ENCODE peak calls at places on chromosomes 12 and 14, in six cellular contexts. One of them, this sample, is unnamed. For H3K4me1 and H3K9me3, the result is how much of the 10 kb centered on the place peaks cover.

GRCh38 chr12:88417531-88417930 is 162.7 kb downstream of the KITLG start:
- DNase-seq in lung: no peak
- DNase-seq in cardiac muscle cell: no peak
- DNase-seq in MM.1S: no peak
- DNase-seq in trophoblast cell: no peak
- DNase-seq in left ventricle myocardium inferior: no peak
- DNase-seq in this sample: no peak

GRCh38 chr14:68951051-68951797 is 27.9 kb downstream of the ACTN1 start:
- DNase-seq in lung: peak
- DNase-seq in cardiac muscle cell: peak
- DNase-seq in MM.1S: no peak
- DNase-seq in trophoblast cell: peak
- DNase-seq in left ventricle myocardium inferior: peak
- DNase-seq in this sample: no peak

GRCh38 chr12:12749433-12749832 is 32.3 kb downstream of the CDKN1B start:
- DNase-seq in lung: no peak
- DNase-seq in cardiac muscle cell: peak
- DNase-seq in MM.1S: no peak
- DNase-seq in trophoblast cell: peak
- DNase-seq in left ventricle myocardium inferior: no peak
- DNase-seq in this sample: no peak

GRCh38 chr14:69614592-69614991 is 3.2 kb downstream of the SUSD6 start:
- DNase-seq in lung: peak
- DNase-seq in cardiac muscle cell: no peak
- DNase-seq in MM.1S: no peak
- DNase-seq in trophoblast cell: peak
- DNase-seq in left ventricle myocardium inferior: peak
- DNase-seq in this sample: no peak

GRCh38 chr12:53766881-53767280 is 15.1 kb upstream of the CISTR start:
- DNase-seq in lung: no peak
- DNase-seq in cardiac muscle cell: no peak
- DNase-seq in MM.1S: no peak
- DNase-seq in trophoblast cell: no peak
- DNase-seq in left ventricle myocardium inferior: no peak
- DNase-seq in this sample: no peak

GRCh38 chr14:68780358-68781160 is 12.3 kb downstream of the ZFP36L1 start:
- DNase-seq in lung: peak
- DNase-seq in cardiac muscle cell: peak
- DNase-seq in MM.1S: no peak
- DNase-seq in trophoblast cell: no peak
- DNase-seq in left ventricle myocardium inferior: peak
- DNase-seq in this sample: peak

GRCh38 chr12:6285063-6285477 is 25.4 kb upstream of the PLEKHG6 start:
- DNase-seq in lung: peak
- DNase-seq in cardiac muscle cell: peak
- DNase-seq in MM.1S: peak
- DNase-seq in trophoblast cell: peak
- DNase-seq in left ventricle myocardium inferior: no peak
- DNase-seq in this sample: peak

GRCh38 chr12:120230326-120230973 is 29.5 kb upstream of the RPLP0 start:
- DNase-seq in lung: peak
- DNase-seq in cardiac muscle cell: peak
- DNase-seq in MM.1S: no peak
- DNase-seq in trophoblast cell: peak
- DNase-seq in left ventricle myocardium inferior: peak
- DNase-seq in this sample: no peak

GRCh38 chr12:68794653-68795253 is 13.2 kb upstream of the MDM2 start:
- DNase-seq in lung: no peak
- DNase-seq in cardiac muscle cell: no peak
- DNase-seq in MM.1S: no peak
- DNase-seq in trophoblast cell: peak
- DNase-seq in left ventricle myocardium inferior: no peak
- DNase-seq in this sample: no peak

GRCh38 chr14:55430024-55430690 is 10.3 kb downstream of the TBPL2 start:
- DNase-seq in lung: peak
- DNase-seq in cardiac muscle cell: peak
- DNase-seq in MM.1S: peak
- DNase-seq in trophoblast cell: peak
- DNase-seq in left ventricle myocardium inferior: no peak
- DNase-seq in this sample: peak

GRCh38 chr14:25953532-25954144 is 644.2 kb downstream of the NOVA1 start:
- DNase-seq in lung: no peak
- DNase-seq in cardiac muscle cell: peak
- DNase-seq in MM.1S: no peak
- DNase-seq in trophoblast cell: no peak
- DNase-seq in left ventricle myocardium inferior: no peak
- DNase-seq in this sample: no peak

GRCh38 chr14:24339284-24340151 is at the start of gene RIPK3:
- DNase-seq in lung: peak
- DNase-seq in cardiac muscle cell: no peak
- DNase-seq in MM.1S: peak
- DNase-seq in trophoblast cell: no peak
- DNase-seq in left ventricle myocardium inferior: peak
- DNase-seq in this sample: peak

GRCh38 chr14:24337144-24337823 is 2.4 kb upstream of the ADCY4 start:
- DNase-seq in lung: no peak
- DNase-seq in cardiac muscle cell: no peak
- DNase-seq in MM.1S: no peak
- DNase-seq in trophoblast cell: no peak
- DNase-seq in left ventricle myocardium inferior: no peak
- DNase-seq in this sample: no peak

GRCh38 chr14:24338843-24339242 is 948 bp downstream of the RIPK3 start:
- DNase-seq in lung: no peak
- DNase-seq in cardiac muscle cell: no peak
- DNase-seq in MM.1S: no peak
- DNase-seq in trophoblast cell: no peak
- DNase-seq in left ventricle myocardium inferior: no peak
- DNase-seq in this sample: no peak

GRCh38 chr14:24335461-24336146 is 733 bp upstream of the ADCY4 start:
- DNase-seq in lung: no peak
- DNase-seq in cardiac muscle cell: no peak
- DNase-seq in MM.1S: no peak
- DNase-seq in trophoblast cell: no peak
- DNase-seq in left ventricle myocardium inferior: no peak
- DNase-seq in this sample: no peak

DNA sequence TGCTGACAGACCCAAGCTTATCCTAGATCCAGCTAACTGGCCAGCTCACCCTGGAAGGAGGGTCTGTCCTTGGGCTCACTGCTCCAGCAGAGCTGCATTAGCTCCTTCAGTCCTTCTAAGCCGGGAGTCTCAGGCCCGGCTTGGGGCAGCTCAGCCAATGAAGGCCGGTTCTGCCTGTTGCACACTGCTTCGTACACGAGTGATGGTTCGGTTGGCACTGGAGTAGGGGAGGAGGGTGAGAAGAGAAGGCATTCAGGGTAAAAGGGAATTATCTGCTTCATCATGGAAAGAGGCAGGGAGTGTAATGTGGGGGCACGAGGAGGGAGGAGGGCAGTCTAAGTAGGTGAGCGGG is 2.0 kb downstream of the RIPK3 start:
- DNase-seq in lung: no peak
- DNase-seq in cardiac muscle cell: no peak
- DNase-seq in MM.1S: no peak
- DNase-seq in trophoblast cell: no peak
- DNase-seq in left ventricle myocardium inferior: no peak
- DNase-seq in this sample: no peak
- H3K4me1 ChIP-seq in lung: under half
- H3K4me1 ChIP-seq in cardiac muscle cell: under half
- H3K4me1 ChIP-seq in MM.1S: under half
- H3K4me1 ChIP-seq in trophoblast cell: under half
- H3K4me1 ChIP-seq in left ventricle myocardium inferior: half or more
- H3K4me1 ChIP-seq in this sample: under half

GRCh38 chr12:4829161-4829792 is 80.4 kb upstream of the KCNA1 start:
- DNase-seq in lung: no peak
- DNase-seq in cardiac muscle cell: no peak
- DNase-seq in MM.1S: peak
- DNase-seq in trophoblast cell: no peak
- DNase-seq in left ventricle myocardium inferior: no peak
- DNase-seq in this sample: no peak
- H3K9me3 ChIP-seq in lung: under half
- H3K9me3 ChIP-seq in cardiac muscle cell: under half
- H3K9me3 ChIP-seq in MM.1S: under half
- H3K9me3 ChIP-seq in trophoblast cell: under half
- H3K9me3 ChIP-seq in left ventricle myocardium inferior: under half
- H3K9me3 ChIP-seq in this sample: under half

GRCh38 chr14:93533864-93534263 is 103.1 kb downstream of the UNC79 start:
- DNase-seq in lung: no peak
- DNase-seq in cardiac muscle cell: no peak
- DNase-seq in MM.1S: no peak
- DNase-seq in trophoblast cell: peak
- DNase-seq in left ventricle myocardium inferior: no peak
- DNase-seq in this sample: no peak
- H3K27ac ChIP-seq in lung: no peak
- H3K27ac ChIP-seq in cardiac muscle cell: no peak
- H3K27ac ChIP-seq in MM.1S: no peak
- H3K27ac ChIP-seq in trophoblast cell: no peak
- H3K27ac ChIP-seq in left ventricle myocardium inferior: no peak
- H3K27ac ChIP-seq in this sample: no peak

DNA sequence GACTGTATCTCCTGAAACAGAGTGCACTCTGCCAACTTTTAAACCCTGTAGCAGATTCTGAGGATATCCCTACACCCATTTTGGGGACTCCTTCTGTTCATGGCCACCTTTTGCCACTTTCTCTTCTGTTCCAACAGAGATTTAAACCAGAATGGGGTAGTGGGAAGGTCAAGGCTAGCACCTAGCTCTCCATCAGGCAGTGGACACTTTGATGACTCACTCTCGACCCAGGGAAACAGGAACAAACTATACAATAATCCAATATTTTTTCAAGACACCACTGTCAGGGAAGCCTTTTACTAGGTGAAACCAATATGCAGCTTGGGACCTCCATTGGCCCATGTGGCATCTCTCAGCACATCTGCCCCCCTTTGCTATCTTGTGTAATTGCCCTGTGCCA is 103.6 kb downstream of the DAAM1 start:
- DNase-seq in lung: no peak
- DNase-seq in cardiac muscle cell: no peak
- DNase-seq in MM.1S: no peak
- DNase-seq in trophoblast cell: no peak
- DNase-seq in left ventricle myocardium inferior: no peak
- DNase-seq in this sample: no peak
- H3K4me1 ChIP-seq in lung: under half
- H3K4me1 ChIP-seq in cardiac muscle cell: under half
- H3K4me1 ChIP-seq in MM.1S: under half
- H3K4me1 ChIP-seq in trophoblast cell: under half
- H3K4me1 ChIP-seq in left ventricle myocardium inferior: half or more
- H3K4me1 ChIP-seq in this sample: under half

DNA sequence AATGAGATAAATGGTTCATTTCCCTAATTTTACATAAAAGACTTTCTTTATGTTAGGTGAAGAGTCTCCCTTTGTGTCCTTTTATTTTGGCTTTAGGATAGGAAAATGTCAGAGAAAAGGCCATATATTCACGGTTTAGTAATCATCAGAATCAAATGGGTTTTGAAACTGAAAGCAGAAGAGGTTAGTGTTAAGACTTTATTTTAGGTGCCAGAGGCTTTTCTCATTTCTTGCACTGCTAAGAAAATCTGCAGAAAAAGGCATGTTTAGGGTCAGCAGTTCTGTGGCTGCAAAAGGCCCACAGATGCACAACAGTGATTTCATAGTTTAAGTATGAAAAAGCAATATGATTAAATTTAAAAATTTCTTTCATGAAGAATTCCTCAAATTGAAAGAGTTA is 80.4 kb upstream of the SINHCAF start:
- DNase-seq in lung: no peak
- DNase-seq in cardiac muscle cell: no peak
- DNase-seq in MM.1S: peak
- DNase-seq in trophoblast cell: no peak
- DNase-seq in left ventricle myocardium inferior: no peak
- DNase-seq in this sample: no peak
- H3K9me3 ChIP-seq in lung: under half
- H3K9me3 ChIP-seq in cardiac muscle cell: under half
- H3K9me3 ChIP-seq in MM.1S: under half
- H3K9me3 ChIP-seq in trophoblast cell: under half
- H3K9me3 ChIP-seq in left ventricle myocardium inferior: under half
- H3K9me3 ChIP-seq in this sample: under half